ENCODE peak calls at places on chromosomes 6 and 20, in seven cellular contexts. P is NCI-H1694 treated with DMSO at 0.1 percent for 48 hours, O is thyroid gland, U is COR-L47, S is mucosa of descending colon, M is sciatic nerve, X is colonic mucosa. T is an unnamed sample.

GRCh38 chr20:61742097-61742805 is 323.4 kb downstream of the TAF4 start:
- DNase-seq in M (no peak), X (no peak), S (no peak), P (no peak), O (no peak), U (no peak), T (no peak)

GRCh38 chr6:37679539-37680476 is 17.9 kb downstream of the MDGA1 start:
- DNase-seq in X (no peak), S (no peak), P (no peak), U (no peak), M (no peak), O (no peak), T (no peak)

GRCh38 chr20:22106308-22106938 is 401.0 kb downstream of the PAX1 start:
- DNase-seq in X (no peak), M (no peak), O (no peak), U (peak; percentile 51), S (no peak), P (no peak), T (no peak)

GRCh38 chr6:113627480-113627879 is 229.7 kb upstream of the MARCKS start:
- DNase-seq in M (no peak), S (no peak), U (no peak), P (no peak), X (no peak), O (no peak), T (no peak)

GRCh38 chr6:38169826-38170526 is 350.4 kb downstream of the ZFAND3 start:
- DNase-seq in M (no peak), P (no peak), O (peak; percentile 39), S (peak; percentile 70), U (peak; percentile 83), X (peak; percentile 72), T (no peak)

GRCh38 chr6:87572031-87572430 is 17.8 kb downstream of the RARS2 start:
- DNase-seq in X (no peak), O (no peak), S (no peak), P (no peak), M (no peak), U (no peak), T (no peak)

GRCh38 chr6:3977875-3978711 is 100.8 kb downstream of the FAM217A start:
- DNase-seq in P (no peak), S (no peak), O (peak; percentile 24), M (no peak), U (no peak), X (peak; percentile 24), T (no peak)

GRCh38 chr20:8510808-8511207 is 378.7 kb downstream of the PLCB1 start:
- DNase-seq in S (no peak), U (no peak), P (no peak), M (no peak), X (no peak), O (no peak), T (no peak)

GRCh38 chr6:33288141-33288941 is 698 bp downstream of the WDR46 start:
- DNase-seq in M (no peak), U (no peak), X (no peak), O (no peak), P (no peak), S (no peak), T (no peak)

GRCh38 chr6:75065524-75065923 is 140.3 kb downstream of the COL12A1 start:
- DNase-seq in S (no peak), M (no peak), U (no peak), X (no peak), P (no peak), O (no peak), T (no peak)

GRCh38 chr6:85449388-85449817 is 480 bp upstream of the NT5E start:
- DNase-seq in X (peak; percentile 42), P (no peak), M (no peak), O (peak; percentile 52), S (no peak), U (no peak), T (no peak)

GRCh38 chr6:148593130-148593812 is 153.6 kb upstream of the UST start:
- DNase-seq in O (no peak), S (no peak), U (no peak), X (no peak), M (no peak), P (no peak), T (peak; percentile 67)

GRCh38 chr6:140436023-140436811 is 1061.8 kb upstream of the CITED2 start:
- DNase-seq in X (no peak), M (no peak), U (no peak), P (no peak), O (peak; percentile 4), S (no peak), T (no peak)